ENCODE peak calls at places on chromosomes 3 and 15, in eight cellular contexts. One of them, this sample, is unnamed. For H3K36me3, the result is how much of the 10 kb centered on the place peaks cover.

GRCh38 chr3:70824078-70824477 is 511.6 kb upstream of the MDFIC2 start:
- DNase-seq in adrenal gland: no peak
- DNase-seq in GM23338: no peak
- DNase-seq in transverse colon: no peak
- DNase-seq in body of pancreas: no peak
- DNase-seq in gastrocnemius medialis: no peak
- DNase-seq in brain microvascular endothelial cell: no peak
- DNase-seq in psoas muscle: no peak
- DNase-seq in this sample: no peak

GRCh38 chr3:162487138-162487537 is 990.5 kb downstream of the OTOL1 start:
- DNase-seq in adrenal gland: no peak
- DNase-seq in GM23338: no peak
- DNase-seq in transverse colon: no peak
- DNase-seq in body of pancreas: no peak
- DNase-seq in gastrocnemius medialis: no peak
- DNase-seq in brain microvascular endothelial cell: no peak
- DNase-seq in psoas muscle: no peak
- DNase-seq in this sample: no peak

GRCh38 chr3:182795383-182795782 is 2.1 kb downstream of the ATP11B start:
- DNase-seq in adrenal gland: no peak
- DNase-seq in GM23338: no peak
- DNase-seq in transverse colon: peak
- DNase-seq in body of pancreas: peak
- DNase-seq in gastrocnemius medialis: no peak
- DNase-seq in brain microvascular endothelial cell: no peak
- DNase-seq in psoas muscle: no peak
- DNase-seq in this sample: no peak

GRCh38 chr3:145620486-145620885 is 540.5 kb downstream of the PLOD2 start:
- DNase-seq in adrenal gland: no peak
- DNase-seq in GM23338: no peak
- DNase-seq in transverse colon: no peak
- DNase-seq in body of pancreas: no peak
- DNase-seq in gastrocnemius medialis: no peak
- DNase-seq in brain microvascular endothelial cell: no peak
- DNase-seq in psoas muscle: no peak
- DNase-seq in this sample: no peak

GRCh38 chr3:5053021-5053831 is 68.9 kb upstream of the ARL8B start:
- DNase-seq in adrenal gland: no peak
- DNase-seq in GM23338: no peak
- DNase-seq in transverse colon: no peak
- DNase-seq in body of pancreas: peak
- DNase-seq in gastrocnemius medialis: no peak
- DNase-seq in brain microvascular endothelial cell: peak
- DNase-seq in psoas muscle: no peak
- DNase-seq in this sample: peak

GRCh38 chr3:134666885-134667284 is 16.1 kb upstream of the KY start:
- DNase-seq in adrenal gland: no peak
- DNase-seq in GM23338: no peak
- DNase-seq in transverse colon: no peak
- DNase-seq in body of pancreas: no peak
- DNase-seq in gastrocnemius medialis: no peak
- DNase-seq in brain microvascular endothelial cell: no peak
- DNase-seq in psoas muscle: no peak
- DNase-seq in this sample: no peak

GRCh38 chr15:97504031-97504430 is 456.5 kb upstream of the ARRDC4 start:
- DNase-seq in adrenal gland: no peak
- DNase-seq in GM23338: no peak
- DNase-seq in transverse colon: no peak
- DNase-seq in body of pancreas: peak
- DNase-seq in gastrocnemius medialis: no peak
- DNase-seq in brain microvascular endothelial cell: peak
- DNase-seq in psoas muscle: no peak
- DNase-seq in this sample: peak

GRCh38 chr3:49276475-49277356 is at the start of gene C3orf62:
- DNase-seq in adrenal gland: peak
- DNase-seq in GM23338: peak
- DNase-seq in transverse colon: peak
- DNase-seq in body of pancreas: peak
- DNase-seq in gastrocnemius medialis: peak
- DNase-seq in brain microvascular endothelial cell: peak
- DNase-seq in psoas muscle: peak
- DNase-seq in this sample: peak

GRCh38 chr15:52397118-52397517 is 101.5 kb upstream of the MYO5C start:
- DNase-seq in adrenal gland: no peak
- DNase-seq in GM23338: no peak
- DNase-seq in transverse colon: no peak
- DNase-seq in body of pancreas: no peak
- DNase-seq in gastrocnemius medialis: no peak
- DNase-seq in brain microvascular endothelial cell: no peak
- DNase-seq in psoas muscle: no peak
- DNase-seq in this sample: no peak

GRCh38 chr3:59001675-59002074 is 48.1 kb downstream of the CFAP20DC start:
- DNase-seq in adrenal gland: no peak
- DNase-seq in GM23338: no peak
- DNase-seq in transverse colon: no peak
- DNase-seq in body of pancreas: peak
- DNase-seq in gastrocnemius medialis: no peak
- DNase-seq in brain microvascular endothelial cell: no peak
- DNase-seq in psoas muscle: no peak
- DNase-seq in this sample: no peak

GRCh38 chr15:39388118-39388517 is 192.8 kb upstream of the THBS1 start:
- DNase-seq in adrenal gland: no peak
- DNase-seq in GM23338: no peak
- DNase-seq in transverse colon: no peak
- DNase-seq in body of pancreas: no peak
- DNase-seq in gastrocnemius medialis: no peak
- DNase-seq in brain microvascular endothelial cell: no peak
- DNase-seq in psoas muscle: no peak
- DNase-seq in this sample: no peak

GRCh38 chr3:124467980-124468902 is 262.0 kb upstream of the UMPS start:
- DNase-seq in adrenal gland: peak
- DNase-seq in GM23338: peak
- DNase-seq in transverse colon: peak
- DNase-seq in body of pancreas: peak
- DNase-seq in gastrocnemius medialis: no peak
- DNase-seq in brain microvascular endothelial cell: peak
- DNase-seq in psoas muscle: peak
- DNase-seq in this sample: peak

GRCh38 chr15:84909029-84909428 is 24.6 kb downstream of the SLC28A1 start:
- DNase-seq in adrenal gland: no peak
- DNase-seq in GM23338: peak
- DNase-seq in transverse colon: no peak
- DNase-seq in body of pancreas: no peak
- DNase-seq in gastrocnemius medialis: no peak
- DNase-seq in brain microvascular endothelial cell: no peak
- DNase-seq in psoas muscle: no peak
- DNase-seq in this sample: no peak

GRCh38 chr3:51539291-51539891 is 872 bp downstream of the RAD54L2 start:
- DNase-seq in adrenal gland: peak
- DNase-seq in GM23338: peak
- DNase-seq in transverse colon: peak
- DNase-seq in body of pancreas: peak
- DNase-seq in gastrocnemius medialis: no peak
- DNase-seq in brain microvascular endothelial cell: peak
- DNase-seq in psoas muscle: no peak
- DNase-seq in this sample: peak

GRCh38 chr3:18357747-18358146 is 67.4 kb downstream of the SATB1 start:
- DNase-seq in adrenal gland: no peak
- DNase-seq in GM23338: no peak
- DNase-seq in transverse colon: no peak
- DNase-seq in body of pancreas: no peak
- DNase-seq in gastrocnemius medialis: no peak
- DNase-seq in brain microvascular endothelial cell: no peak
- DNase-seq in psoas muscle: no peak
- DNase-seq in this sample: no peak

GRCh38 chr3:18366258-18366657 is 58.9 kb downstream of the SATB1 start:
- DNase-seq in adrenal gland: no peak
- DNase-seq in GM23338: no peak
- DNase-seq in transverse colon: no peak
- DNase-seq in body of pancreas: no peak
- DNase-seq in gastrocnemius medialis: no peak
- DNase-seq in brain microvascular endothelial cell: no peak
- DNase-seq in psoas muscle: no peak
- DNase-seq in this sample: no peak

GRCh38 chr3:18363367-18363766 is 61.8 kb downstream of the SATB1 start:
- DNase-seq in adrenal gland: no peak
- DNase-seq in GM23338: no peak
- DNase-seq in transverse colon: no peak
- DNase-seq in body of pancreas: no peak
- DNase-seq in gastrocnemius medialis: no peak
- DNase-seq in brain microvascular endothelial cell: no peak
- DNase-seq in psoas muscle: no peak
- DNase-seq in this sample: no peak
- H3K36me3 ChIP-seq in adrenal gland: under half
- H3K36me3 ChIP-seq in GM23338: under half
- H3K36me3 ChIP-seq in transverse colon: under half
- H3K36me3 ChIP-seq in body of pancreas: under half
- H3K36me3 ChIP-seq in gastrocnemius medialis: under half
- H3K36me3 ChIP-seq in brain microvascular endothelial cell: under half
- H3K36me3 ChIP-seq in psoas muscle: under half
- H3K36me3 ChIP-seq in this sample: under half

GRCh38 chr3:66398228-66399025 is 102.4 kb downstream of the LRIG1 start:
- DNase-seq in adrenal gland: no peak
- DNase-seq in GM23338: no peak
- DNase-seq in transverse colon: no peak
- DNase-seq in body of pancreas: peak
- DNase-seq in gastrocnemius medialis: peak
- DNase-seq in brain microvascular endothelial cell: no peak
- DNase-seq in psoas muscle: no peak
- DNase-seq in this sample: peak

GRCh38 chr3:66401578-66402382 is 99.0 kb downstream of the LRIG1 start:
- DNase-seq in adrenal gland: no peak
- DNase-seq in GM23338: no peak
- DNase-seq in transverse colon: no peak
- DNase-seq in body of pancreas: peak
- DNase-seq in gastrocnemius medialis: no peak
- DNase-seq in brain microvascular endothelial cell: no peak
- DNase-seq in psoas muscle: no peak
- DNase-seq in this sample: no peak

GRCh38 chr3:66401157-66401550 is 99.7 kb downstream of the LRIG1 start:
- DNase-seq in adrenal gland: no peak
- DNase-seq in GM23338: no peak
- DNase-seq in transverse colon: no peak
- DNase-seq in body of pancreas: no peak
- DNase-seq in gastrocnemius medialis: peak
- DNase-seq in brain microvascular endothelial cell: no peak
- DNase-seq in psoas muscle: no peak
- DNase-seq in this sample: no peak

GRCh38 chr3:66399529-66400232 is 101.1 kb downstream of the LRIG1 start:
- DNase-seq in adrenal gland: no peak
- DNase-seq in GM23338: no peak
- DNase-seq in transverse colon: no peak
- DNase-seq in body of pancreas: no peak
- DNase-seq in gastrocnemius medialis: no peak
- DNase-seq in brain microvascular endothelial cell: no peak
- DNase-seq in psoas muscle: no peak
- DNase-seq in this sample: no peak

GRCh38 chr3:66400381-66401156 is 100.3 kb downstream of the LRIG1 start:
- DNase-seq in adrenal gland: no peak
- DNase-seq in GM23338: no peak
- DNase-seq in transverse colon: no peak
- DNase-seq in body of pancreas: no peak
- DNase-seq in gastrocnemius medialis: no peak
- DNase-seq in brain microvascular endothelial cell: no peak
- DNase-seq in psoas muscle: no peak
- DNase-seq in this sample: no peak
- H3K36me3 ChIP-seq in adrenal gland: under half
- H3K36me3 ChIP-seq in GM23338: under half
- H3K36me3 ChIP-seq in transverse colon: under half
- H3K36me3 ChIP-seq in body of pancreas: under half
- H3K36me3 ChIP-seq in gastrocnemius medialis: under half
- H3K36me3 ChIP-seq in brain microvascular endothelial cell: under half
- H3K36me3 ChIP-seq in psoas muscle: under half
- H3K36me3 ChIP-seq in this sample: under half

DNA sequence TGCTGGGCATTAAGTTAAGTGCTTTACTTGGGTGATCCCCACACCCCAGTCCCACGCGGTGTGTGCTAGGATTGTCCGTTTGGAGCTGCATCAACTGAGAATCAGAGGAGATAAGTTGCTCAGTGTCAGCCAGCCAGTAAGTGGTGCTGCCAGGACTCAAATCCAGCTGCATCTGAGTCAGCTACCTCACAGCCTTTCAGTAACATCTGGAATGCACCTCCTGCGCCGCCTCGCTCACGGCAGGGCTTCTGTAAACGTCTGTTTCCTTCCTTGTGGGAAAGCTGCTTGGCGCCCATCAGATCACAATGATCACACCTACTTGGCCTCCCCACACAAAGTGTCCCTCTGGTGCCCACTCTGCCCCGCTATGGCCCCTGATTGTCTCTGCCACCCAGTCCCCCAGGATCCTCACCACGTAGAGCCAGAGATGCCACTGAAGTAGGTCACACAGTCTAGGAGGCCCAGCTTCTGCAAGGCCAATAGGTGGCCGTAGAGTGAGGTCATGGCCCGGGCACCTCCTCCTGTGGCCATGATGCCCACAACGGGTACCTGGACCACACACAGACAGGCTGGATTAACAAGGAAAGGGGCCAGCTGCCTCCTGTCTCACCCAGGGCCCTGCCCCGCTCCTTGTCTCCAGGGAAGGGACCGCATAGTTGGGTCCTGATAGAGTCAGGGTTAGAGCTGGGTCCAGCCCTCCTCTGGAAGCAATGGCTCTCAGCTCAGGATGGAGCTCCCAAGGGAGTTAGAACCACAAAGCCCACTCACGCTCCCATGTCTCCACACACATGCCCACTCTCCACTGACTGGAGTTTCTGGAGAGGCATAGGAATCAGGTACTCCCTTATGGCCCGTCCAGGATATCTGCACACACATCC is 13.5 kb downstream of the PLA2G4D start:
- DNase-seq in adrenal gland: no peak
- DNase-seq in GM23338: peak
- DNase-seq in transverse colon: no peak
- DNase-seq in body of pancreas: no peak
- DNase-seq in gastrocnemius medialis: no peak
- DNase-seq in brain microvascular endothelial cell: peak
- DNase-seq in psoas muscle: no peak
- DNase-seq in this sample: peak
- H3K36me3 ChIP-seq in adrenal gland: under half
- H3K36me3 ChIP-seq in GM23338: under half
- H3K36me3 ChIP-seq in transverse colon: under half
- H3K36me3 ChIP-seq in body of pancreas: under half
- H3K36me3 ChIP-seq in gastrocnemius medialis: under half
- H3K36me3 ChIP-seq in brain microvascular endothelial cell: under half
- H3K36me3 ChIP-seq in psoas muscle: under half
- H3K36me3 ChIP-seq in this sample: under half

GRCh38 chr3:115165701-115166100 is 18.6 kb upstream of the ZBTB20 start:
- DNase-seq in adrenal gland: no peak
- DNase-seq in GM23338: no peak
- DNase-seq in transverse colon: no peak
- DNase-seq in body of pancreas: no peak
- DNase-seq in gastrocnemius medialis: no peak
- DNase-seq in brain microvascular endothelial cell: no peak
- DNase-seq in psoas muscle: no peak
- DNase-seq in this sample: no peak

GRCh38 chr3:115164374-115165221 is 17.5 kb upstream of the ZBTB20 start:
- DNase-seq in adrenal gland: no peak
- DNase-seq in GM23338: no peak
- DNase-seq in transverse colon: no peak
- DNase-seq in body of pancreas: no peak
- DNase-seq in gastrocnemius medialis: no peak
- DNase-seq in brain microvascular endothelial cell: no peak
- DNase-seq in psoas muscle: no peak
- DNase-seq in this sample: no peak

GRCh38 chr3:115165266-115165665 is 18.2 kb upstream of the ZBTB20 start:
- DNase-seq in adrenal gland: no peak
- DNase-seq in GM23338: no peak
- DNase-seq in transverse colon: no peak
- DNase-seq in body of pancreas: no peak
- DNase-seq in gastrocnemius medialis: no peak
- DNase-seq in brain microvascular endothelial cell: no peak
- DNase-seq in psoas muscle: no peak
- DNase-seq in this sample: no peak

GRCh38 chr3:115169808-115170207 is 22.7 kb upstream of the ZBTB20 start:
- DNase-seq in adrenal gland: no peak
- DNase-seq in GM23338: no peak
- DNase-seq in transverse colon: no peak
- DNase-seq in body of pancreas: no peak
- DNase-seq in gastrocnemius medialis: no peak
- DNase-seq in brain microvascular endothelial cell: no peak
- DNase-seq in psoas muscle: no peak
- DNase-seq in this sample: no peak
- H3K36me3 ChIP-seq in adrenal gland: under half
- H3K36me3 ChIP-seq in GM23338: under half
- H3K36me3 ChIP-seq in transverse colon: under half
- H3K36me3 ChIP-seq in body of pancreas: under half
- H3K36me3 ChIP-seq in gastrocnemius medialis: under half
- H3K36me3 ChIP-seq in brain microvascular endothelial cell: under half
- H3K36me3 ChIP-seq in psoas muscle: under half
- H3K36me3 ChIP-seq in this sample: under half